ENCODE peak calls at places on chromosome 7, in eight cellular contexts. A is NCI-H748 treated with DMSO at 0.1 percent for 48 hours; I is AG09319; V is heart left ventricle; T is stimulated activated CD8-positive, alpha-beta memory T cell treated with anti-CD3 and anti-CD28 coated beads, Interleukin-2, amount 100 ng/mL, for 1 hour; E is AG10803; W is erythroblast; X is T-helper 2 cell. R is an unnamed sample.

GRCh38 chr7:54788664-54789063 is 29.7 kb upstream of the SEC61G start:
- DNase-seq in A (peak; percentile 88), I (peak; percentile 70), V (no peak), T (no peak), E (peak; percentile 86), W (peak; percentile 90), X (no peak), R (peak; percentile 51)

GRCh38 chr7:134448359-134449229 is 10.3 kb downstream of the AKR1B1 start:
- DNase-seq in A (no peak), I (peak; percentile 80), V (no peak), T (no peak), E (peak; percentile 90), W (peak; percentile 79), X (no peak), R (peak; percentile 66)

GRCh38 chr7:106773228-106773627 is 91.9 kb upstream of the PIK3CG start:
- DNase-seq in A (no peak), I (no peak), V (no peak), T (no peak), E (no peak), W (no peak), X (no peak), R (no peak)

GRCh38 chr7:15376601-15377000 is 185.2 kb downstream of the AGMO start:
- DNase-seq in A (no peak), I (no peak), V (no peak), T (no peak), E (no peak), W (no peak), X (no peak), R (no peak)

GRCh38 chr7:29370531-29371314 is 176.1 kb downstream of the CHN2 start:
- DNase-seq in A (no peak), I (no peak), V (no peak), T (no peak), E (no peak), W (no peak), X (no peak), R (no peak)

GRCh38 chr7:98613601-98614425 is 3.3 kb upstream of the NPTX2 start:
- DNase-seq in A (no peak), I (no peak), V (no peak), T (no peak), E (peak; percentile 18), W (peak; percentile 8), X (no peak), R (no peak)

GRCh38 chr7:151837285-151838042 is 39.5 kb downstream of the PRKAG2 start:
- DNase-seq in A (no peak), I (no peak), V (no peak), T (no peak), E (no peak), W (no peak), X (no peak), R (no peak)

GRCh38 chr7:142785841-142786250 is 15.1 kb downstream of the PRSS2 start:
- DNase-seq in A (no peak), I (no peak), V (no peak), T (peak; percentile 66), E (no peak), W (no peak), X (peak; percentile 81), R (no peak)

GRCh38 chr7:49766966-49767365 is 6.5 kb upstream of the VWC2 start:
- DNase-seq in A (no peak), I (no peak), V (no peak), T (no peak), E (no peak), W (no peak), X (no peak), R (no peak)

GRCh38 chr7:76202666-76203030 is 952 bp downstream of the SRRM3 start:
- DNase-seq in A (no peak), I (no peak), V (no peak), T (no peak), E (no peak), W (no peak), X (no peak), R (no peak)

GRCh38 chr7:83161186-83161585 is 1.5 kb downstream of the PCLO start:
- DNase-seq in A (no peak), I (no peak), V (no peak), T (no peak), E (no peak), W (no peak), X (no peak), R (no peak)

GRCh38 chr7:157701395-157701794 is 364.6 kb downstream of the DNAJB6 start:
- DNase-seq in A (no peak), I (no peak), V (no peak), T (no peak), E (no peak), W (no peak), X (no peak), R (no peak)

GRCh38 chr7:138892016-138892630 is 89.1 kb downstream of the KIAA1549 start:
- DNase-seq in A (peak; percentile 62), I (no peak), V (no peak), T (no peak), E (no peak), W (no peak), X (no peak), R (no peak)

GRCh38 chr7:93179173-93179572 is 31.0 kb upstream of the SAMD9L start:
- DNase-seq in A (no peak), I (no peak), V (no peak), T (no peak), E (no peak), W (no peak), X (no peak), R (no peak)